ENCODE peak calls at places on chromosomes 12 and 14, in seven cellular contexts. M is A549, N is adrenal gland, R is body of pancreas, G is prostate gland, K is heart left ventricle, F is transverse colon. T is an unnamed sample.

GRCh38 chr12:123034865-123035264 is 54.4 kb downstream of the ARL6IP4 start:
- DNase-seq in M (peak), N (no peak), R (no peak), G (no peak), K (no peak), F (no peak), T (no peak)

GRCh38 chr14:99273025-99273723 is 1.2 kb upstream of the BCL11B start:
- DNase-seq in M (peak), N (no peak), R (no peak), G (no peak), K (no peak), F (peak), T (no peak)

GRCh38 chr12:23139026-23139425 is 514.1 kb downstream of the ETNK1 start:
- DNase-seq in M (no peak), N (no peak), R (no peak), G (no peak), K (no peak), F (no peak), T (no peak)

GRCh38 chr14:59905193-59905592 is 14.8 kb upstream of the LRRC9 start:
- DNase-seq in M (no peak), N (no peak), R (no peak), G (no peak), K (no peak), F (no peak), T (no peak)

GRCh38 chr14:75609606-75610476 is 31.4 kb downstream of the FLVCR2 start:
- DNase-seq in M (no peak), N (peak), R (peak), G (no peak), K (no peak), F (no peak), T (no peak)

GRCh38 chr12:47818382-47818700 is 1.4 kb downstream of the HDAC7 start:
- DNase-seq in M (no peak), N (no peak), R (no peak), G (no peak), K (no peak), F (peak), T (no peak)

GRCh38 chr14:59406454-59407245 is 58.5 kb downstream of the GPR135 start:
- DNase-seq in M (no peak), N (no peak), R (no peak), G (no peak), K (peak), F (no peak), T (no peak)

GRCh38 chr12:124687695-124688301 is 120.4 kb upstream of the NCOR2 start:
- DNase-seq in M (no peak), N (no peak), R (no peak), G (no peak), K (peak), F (no peak), T (no peak)

GRCh38 chr12:64590183-64590582 is 20.1 kb upstream of the RASSF3 start:
- DNase-seq in M (peak), N (no peak), R (no peak), G (no peak), K (no peak), F (no peak), T (no peak)

GRCh38 chr12:93008044-93008778 is 79.1 kb upstream of the EEA1 start:
- DNase-seq in M (no peak), N (no peak), R (no peak), G (no peak), K (no peak), F (no peak), T (no peak)

GRCh38 chr14:33952541-33952940 is 1.7 kb upstream of the EGLN3 start:
- DNase-seq in M (no peak), N (no peak), R (no peak), G (no peak), K (no peak), F (no peak), T (no peak)

GRCh38 chr14:50920482-50921225 is 23.6 kb downstream of the PYGL start:
- DNase-seq in M (peak), N (no peak), R (no peak), G (no peak), K (no peak), F (no peak), T (no peak)

GRCh38 chr12:107955966-107956643 is 173.0 kb upstream of the WSCD2 start:
- DNase-seq in M (no peak), N (no peak), R (no peak), G (no peak), K (no peak), F (no peak), T (no peak)

GRCh38 chr12:19988457-19988856 is 379.9 kb upstream of the PDE3A start:
- DNase-seq in M (peak), N (no peak), R (no peak), G (peak), K (no peak), F (no peak), T (peak)

GRCh38 chr12:11769723-11770514 is 120.4 kb downstream of the ETV6 start:
- DNase-seq in M (no peak), N (no peak), R (no peak), G (no peak), K (no peak), F (peak), T (no peak)

GRCh38 chr14:41362134-41362533 is 244.5 kb upstream of the LRFN5 start:
- DNase-seq in M (no peak), N (no peak), R (no peak), G (no peak), K (no peak), F (no peak), T (no peak)

GRCh38 chr12:51048601-51049369 is 658 bp downstream of the LETMD1 start:
- DNase-seq in M (no peak), N (no peak), R (no peak), G (no peak), K (no peak), F (no peak), T (no peak)

GRCh38 chr12:122356192-122356635 is 66.3 kb downstream of the CLIP1 start:
- DNase-seq in M (peak), N (peak), R (peak), G (peak), K (peak), F (peak), T (peak)

GRCh38 chr12:112913038-112913688 is 6.4 kb downstream of the OAS1 start:
- DNase-seq in M (no peak), N (no peak), R (no peak), G (no peak), K (no peak), F (no peak), T (no peak)

GRCh38 chr14:58272589-58273372 is 25.6 kb upstream of the ARID4A start:
- DNase-seq in M (peak), N (no peak), R (peak), G (no peak), K (peak), F (no peak), T (no peak)

GRCh38 chr12:24153041-24153440 is 203.6 kb upstream of the SOX5 start:
- DNase-seq in M (no peak), N (no peak), R (no peak), G (no peak), K (no peak), F (no peak), T (no peak)

GRCh38 chr14:81453166-81453766 is 53.1 kb upstream of the STON2 start:
- DNase-seq in M (peak), N (peak), R (peak), G (peak), K (peak), F (peak), T (no peak)

GRCh38 chr14:23468704-23469126 is 788 bp upstream of the NGDN start:
- DNase-seq in M (no peak), N (no peak), R (no peak), G (no peak), K (no peak), F (no peak), T (no peak)

GRCh38 chr14:100435459-100435858 is 112.3 kb downstream of the SLC25A47 start:
- DNase-seq in M (no peak), N (peak), R (no peak), G (no peak), K (no peak), F (no peak), T (no peak)

GRCh38 chr12:63150255-63151060 is 543 bp downstream of the AVPR1A start:
- DNase-seq in M (peak), N (peak), R (peak), G (no peak), K (peak), F (no peak), T (peak)

GRCh38 chr14:57293851-57294837 is 25.4 kb downstream of the AP5M1 start:
- DNase-seq in M (no peak), N (no peak), R (no peak), G (no peak), K (no peak), F (no peak), T (no peak)

GRCh38 chr12:24748326-24748725 is 200.6 kb downstream of the BCAT1 start:
- DNase-seq in M (no peak), N (no peak), R (no peak), G (no peak), K (no peak), F (no peak), T (no peak)

GRCh38 chr12:111440631-111441030 is 34.9 kb downstream of the SH2B3 start:
- DNase-seq in M (no peak), N (no peak), R (no peak), G (no peak), K (no peak), F (no peak), T (no peak)

GRCh38 chr12:22286569-22286968 is 47.9 kb downstream of the ST8SIA1 start:
- DNase-seq in M (no peak), N (no peak), R (no peak), G (no peak), K (no peak), F (no peak), T (no peak)

GRCh38 chr12:121943926-121944325 is 25.5 kb downstream of the CFAP251 start:
- DNase-seq in M (no peak), N (no peak), R (no peak), G (no peak), K (no peak), F (no peak), T (no peak)

GRCh38 chr12:63362801-63363200 is 211.8 kb upstream of the AVPR1A start:
- DNase-seq in M (no peak), N (no peak), R (no peak), G (no peak), K (no peak), F (no peak), T (no peak)

GRCh38 chr14:92688434-92689375 is 59.7 kb downstream of the LGMN start:
- DNase-seq in M (no peak), N (no peak), R (peak), G (no peak), K (no peak), F (peak), T (no peak)

GRCh38 chr14:58166005-58166983 is 14.3 kb upstream of the ARMH4 start:
- DNase-seq in M (peak), N (peak), R (peak), G (peak), K (peak), F (peak), T (peak)

GRCh38 chr12:4190376-4191063 is 83.0 kb upstream of the CCND2 start:
- DNase-seq in M (no peak), N (no peak), R (no peak), G (no peak), K (no peak), F (no peak), T (no peak)

GRCh38 chr12:83827860-83828259 is 1084.7 kb downstream of the SLC6A15 start:
- DNase-seq in M (peak), N (peak), R (no peak), G (no peak), K (no peak), F (no peak), T (no peak)

GRCh38 chr14:103721334-103722120 is 5.9 kb downstream of the ZFYVE21 start:
- DNase-seq in M (peak), N (no peak), R (no peak), G (no peak), K (no peak), F (no peak), T (no peak)

GRCh38 chr14:104283197-104284106 is 145.1 kb downstream of the KIF26A start:
- DNase-seq in M (no peak), N (peak), R (no peak), G (no peak), K (no peak), F (peak), T (peak)

GRCh38 chr14:71702799-71703198 is 229.4 kb upstream of the RGS6 start:
- DNase-seq in M (no peak), N (no peak), R (no peak), G (no peak), K (no peak), F (no peak), T (no peak)

GRCh38 chr12:14938301-14938700 is at the start of gene ERP27:
- DNase-seq in M (no peak), N (no peak), R (peak), G (no peak), K (no peak), F (no peak), T (no peak)

DNA sequence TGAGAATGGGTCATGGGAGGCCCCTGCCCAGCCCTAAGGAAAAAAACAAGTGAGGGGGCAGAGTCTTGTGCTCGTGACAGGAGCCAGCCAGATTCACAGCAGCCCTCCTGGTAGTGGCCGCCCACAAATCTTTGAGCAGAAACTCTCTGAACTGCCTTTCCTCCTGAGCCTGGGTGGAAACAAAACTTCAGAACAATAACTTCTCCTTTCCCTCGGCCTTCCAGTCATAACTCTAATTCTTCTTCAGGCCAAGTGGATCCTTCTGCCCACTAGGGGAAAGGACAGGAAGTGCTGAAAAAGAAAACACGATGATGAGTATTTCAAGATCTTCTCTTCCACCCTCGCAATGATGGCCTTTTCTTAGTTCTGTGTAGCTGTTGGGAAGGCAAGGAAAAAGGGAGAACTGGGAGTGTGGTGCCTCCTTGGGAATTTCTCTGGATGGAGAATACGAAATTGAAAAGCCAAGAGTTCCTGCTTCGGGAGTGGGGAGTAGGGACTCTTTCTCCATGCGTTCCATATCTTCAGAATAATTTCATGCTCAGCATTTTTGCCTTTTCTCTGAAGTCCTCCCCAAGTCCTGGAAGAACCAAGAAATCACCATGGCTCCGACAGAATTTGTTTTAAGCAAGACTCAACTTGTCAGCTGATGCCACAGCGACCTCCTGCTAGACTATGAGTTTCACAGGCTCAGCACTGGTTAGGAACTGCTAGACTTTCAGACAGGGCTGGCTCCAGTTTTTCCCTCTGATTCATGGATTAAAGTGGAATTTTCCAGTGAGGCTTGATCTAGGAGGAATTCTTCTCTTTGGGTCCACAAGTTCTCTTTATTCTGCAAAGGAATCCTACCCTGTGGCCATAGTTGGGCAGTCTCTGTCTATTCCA is 188.9 kb downstream of the CAND1 start:
- DNase-seq in M (peak), N (no peak), R (peak), G (no peak), K (no peak), F (no peak), T (no peak)
- TF ChIP-seq CTCF in M (no peak), N (peak), R (no peak), G (no peak), K (peak), F (peak), T (peak)

GRCh38 chr14:54577494-54577893 is 10.6 kb downstream of the SAMD4A start:
- DNase-seq in M (no peak), N (no peak), R (no peak), G (no peak), K (no peak), F (no peak), T (no peak)

GRCh38 chr14:54572316-54572715 is 5.4 kb downstream of the SAMD4A start:
- DNase-seq in M (peak), N (no peak), R (no peak), G (no peak), K (no peak), F (no peak), T (no peak)

GRCh38 chr14:54577977-54578376 is 11.0 kb downstream of the SAMD4A start:
- DNase-seq in M (peak), N (no peak), R (no peak), G (no peak), K (no peak), F (no peak), T (no peak)

GRCh38 chr14:54570651-54571415 is 3.9 kb downstream of the SAMD4A start:
- DNase-seq in M (peak), N (no peak), R (no peak), G (no peak), K (no peak), F (no peak), T (no peak)

DNA sequence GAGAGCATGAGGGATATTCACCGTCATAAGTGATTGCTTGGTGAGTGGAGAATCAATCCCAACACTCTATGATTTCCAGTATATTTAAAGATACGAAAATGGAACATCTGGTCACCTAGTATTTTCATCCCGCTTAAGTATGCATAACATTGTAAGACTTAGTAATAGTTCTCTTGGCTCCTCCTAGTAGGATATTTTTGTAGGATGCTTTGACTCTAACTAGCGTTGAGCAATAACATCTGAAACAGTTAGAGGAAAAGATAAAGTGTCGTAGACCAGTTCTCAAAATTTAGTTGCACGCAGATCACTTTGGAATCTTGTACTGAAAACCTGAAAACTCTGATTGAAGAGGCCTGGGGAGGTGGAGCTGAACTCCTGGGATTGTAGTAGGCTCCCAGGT is 7.6 kb downstream of the SAMD4A start:
- DNase-seq in M (no peak), N (no peak), R (no peak), G (no peak), K (no peak), F (no peak), T (no peak)
- TF ChIP-seq POLR2A in M (no peak), N (no peak), R (no peak), G (no peak), K (no peak), F (no peak), T (no peak)

DNA sequence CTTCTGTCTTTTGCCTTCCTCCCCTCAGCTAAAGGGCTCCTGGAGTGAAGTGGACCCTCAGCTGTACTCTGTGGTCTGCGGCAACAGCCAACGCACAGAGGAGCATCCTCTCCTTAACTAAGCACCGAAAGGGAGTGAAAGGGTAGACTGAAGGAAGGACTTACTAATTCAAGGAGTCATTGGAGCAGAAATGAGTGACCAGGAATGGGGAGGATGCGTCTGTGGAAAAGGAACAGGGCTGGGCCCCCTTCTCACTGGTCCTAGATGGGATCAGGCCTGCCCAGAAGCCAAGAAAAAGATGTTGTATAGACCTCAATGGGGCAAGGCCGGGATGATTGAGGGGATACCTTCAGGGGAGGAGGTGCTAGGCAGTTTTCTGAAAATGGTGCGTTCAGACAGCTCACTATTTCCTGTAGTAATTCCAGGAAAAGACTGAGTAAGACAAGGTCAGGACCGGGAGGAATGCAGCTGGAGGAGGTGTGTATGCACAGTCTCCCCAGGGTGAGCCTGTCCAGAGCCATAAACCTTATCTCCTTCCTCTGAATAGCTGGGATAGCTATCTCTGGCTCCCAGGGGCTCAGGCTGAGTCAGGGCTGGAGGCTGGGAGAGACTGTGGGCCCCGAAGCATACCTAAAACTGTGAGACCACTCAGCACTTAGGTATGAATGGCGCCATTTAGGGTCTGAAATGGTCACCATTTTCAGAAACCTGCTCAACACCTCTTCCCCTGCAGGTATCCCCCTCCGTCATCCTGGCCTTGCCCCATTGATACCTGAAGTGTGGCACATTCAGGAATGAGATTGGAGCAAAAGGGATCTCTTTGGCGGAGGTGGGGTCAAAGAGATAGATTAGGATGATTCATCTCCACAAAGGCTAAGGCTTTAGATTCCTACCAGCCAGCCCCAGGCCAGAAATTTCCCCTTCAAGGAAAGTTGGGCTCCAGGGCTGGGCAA is 20.2 kb upstream of the KRT8 start:
- DNase-seq in M (peak), N (peak), R (peak), G (no peak), K (no peak), F (peak), T (peak)
- H3K27ac ChIP-seq in M (peak), N (peak), R (peak), G (no peak), K (no peak), F (peak), T (peak)

GRCh38 chr12:115947696-115948062 is 329.8 kb downstream of the MED13L start:
- DNase-seq in M (no peak), N (no peak), R (no peak), G (no peak), K (no peak), F (no peak), T (no peak)

GRCh38 chr12:115946092-115946491 is 331.4 kb downstream of the MED13L start:
- DNase-seq in M (no peak), N (no peak), R (no peak), G (no peak), K (no peak), F (no peak), T (no peak)

GRCh38 chr12:115944851-115945496 is 332.5 kb downstream of the MED13L start:
- DNase-seq in M (no peak), N (peak), R (peak), G (no peak), K (no peak), F (no peak), T (no peak)

GRCh38 chr12:115949675-115950074 is 327.8 kb downstream of the MED13L start:
- DNase-seq in M (no peak), N (no peak), R (no peak), G (no peak), K (no peak), F (no peak), T (no peak)

GRCh38 chr12:115946867-115947695 is 330.4 kb downstream of the MED13L start:
- DNase-seq in M (no peak), N (no peak), R (no peak), G (no peak), K (no peak), F (no peak), T (no peak)
- TF ChIP-seq CTCF in M (peak), N (peak), R (peak), G (no peak), K (no peak), F (no peak), T (no peak)

GRCh38 chr12:45215419-45216296 is at the start of gene ANO6:
- DNase-seq in M (peak), N (peak), R (peak), G (peak), K (peak), F (peak), T (peak)
- TF ChIP-seq POLR2A in M (peak), N (peak), R (peak), G (peak), K (no peak), F (peak), T (peak)

GRCh38 chr14:68403794-68404522 is 388.9 kb downstream of the ZFP36L1 start:
- DNase-seq in M (no peak), N (no peak), R (no peak), G (no peak), K (no peak), F (no peak), T (no peak)
- H3K27ac ChIP-seq in M (peak), N (no peak), R (no peak), G (no peak), K (no peak), F (peak), T (peak)

GRCh38 chr12:66036317-66036716 is 94.2 kb downstream of the LLPH start:
- DNase-seq in M (peak), N (peak), R (peak), G (no peak), K (peak), F (no peak), T (peak)
- TF ChIP-seq CTCF in M (no peak), N (peak), R (no peak), G (no peak), K (no peak), F (no peak), T (no peak)

T was measured in uterus.